ENCODE peak calls at places on chromosome X, in six cellular contexts. K is occipital lobe; N is IMR-90; W is GM04504; J is ACHN; H is CD4-positive, alpha-beta T cell. C is an unnamed sample.

GRCh38 chrX:148691456-148691855 is 191.0 kb downstream of the AFF2 start:
- DNase-seq in J (no peak), W (no peak), K (no peak), N (no peak), H (no peak), C (no peak)

GRCh38 chrX:19064175-19064574 is 58.1 kb downstream of the ADGRG2 start:
- DNase-seq in J (no peak), N (peak; percentile 69), W (no peak), K (no peak), H (no peak), C (no peak)

GRCh38 chrX:34655496-34656258 is 1.4 kb downstream of the TMEM47 start:
- DNase-seq in N (no peak), K (no peak), H (no peak), J (peak; percentile 3), W (no peak), C (no peak)

GRCh38 chrX:133985164-133986007 is at the start of gene GPC3:
- DNase-seq in K (no peak), W (no peak), H (peak; percentile 13), N (peak; percentile 0), J (peak; percentile 17), C (no peak)

GRCh38 chrX:9207142-9207541 is 173.2 kb upstream of the FAM9B start:
- DNase-seq in J (peak; percentile 21), W (no peak), K (no peak), N (peak; percentile 17), H (no peak), C (no peak)

GRCh38 chrX:113059714-113060113 is 219.1 kb upstream of the AMOT start:
- DNase-seq in K (no peak), W (no peak), H (no peak), N (no peak), J (no peak), C (no peak)

GRCh38 chrX:17242470-17242869 is 132.5 kb upstream of the NHS start:
- DNase-seq in J (peak; percentile 20), N (peak; percentile 55), W (peak; percentile 21), K (no peak), H (peak; percentile 5), C (no peak)

GRCh38 chrX:12159799-12160198 is 21.5 kb downstream of the FRMPD4 start:
- DNase-seq in W (no peak), K (no peak), H (no peak), N (no peak), J (no peak), C (no peak)

GRCh38 chrX:155662297-155662696 is 49.5 kb upstream of the TMLHE start:
- DNase-seq in K (no peak), N (no peak), H (no peak), J (peak; percentile 3), W (no peak), C (no peak)

GRCh38 chrX:17377047-17377692 is 2.2 kb downstream of the NHS start:
- DNase-seq in H (no peak), J (peak; percentile 73), W (no peak), N (peak; percentile 61), K (peak; percentile 2), C (no peak)

GRCh38 chrX:54076903-54077302 is 32.6 kb upstream of the PHF8 start:
- DNase-seq in J (peak; percentile 2), H (no peak), W (peak; percentile 21), N (peak; percentile 60), K (no peak), C (no peak)

GRCh38 chrX:41022579-41022978 is 62.7 kb upstream of the USP9X start:
- DNase-seq in J (no peak), N (peak; percentile 38), K (no peak), W (no peak), H (no peak), C (no peak)

GRCh38 chrX:97740886-97741285 is 857.2 kb downstream of the RPA4 start:
- DNase-seq in J (no peak), H (no peak), W (no peak), N (no peak), K (no peak), C (no peak)

GRCh38 chrX:72041901-72042859 is 89.5 kb downstream of the RTL5 start:
- DNase-seq in J (no peak), W (no peak), K (no peak), N (peak; percentile 38), H (no peak), C (no peak)

GRCh38 chrX:120653000-120653399 is 23.1 kb upstream of the C1GALT1C1 start:
- DNase-seq in W (no peak), H (no peak), J (no peak), K (no peak), N (no peak), C (no peak)

GRCh38 chrX:13747836-13748235 is 13.3 kb downstream of the OFD1 start:
- DNase-seq in H (no peak), J (peak; percentile 44), K (no peak), N (peak; percentile 76), W (peak; percentile 43), C (no peak)

GRCh38 chrX:13649823-13650222 is 3.1 kb upstream of the TCEANC start:
- DNase-seq in J (no peak), H (no peak), W (no peak), N (peak; percentile 73), K (no peak), C (no peak)

GRCh38 chrX:52923781-52924241 is 26.7 kb downstream of the FAM156B start:
- DNase-seq in W (no peak), N (peak; percentile 69), K (no peak), J (peak; percentile 14), H (no peak), C (peak; percentile 51)

GRCh38 chrX:30865020-30865419 is 24.0 kb downstream of the TAB3 start:
- DNase-seq in W (no peak), K (no peak), H (no peak), N (no peak), J (peak; percentile 27), C (no peak)

GRCh38 chrX:17067534-17067933 is 121.1 kb downstream of the REPS2 start:
- DNase-seq in K (no peak), W (no peak), N (no peak), H (no peak), J (no peak), C (no peak)

GRCh38 chrX:39519213-39519544 is 578.6 kb downstream of the BCOR start:
- DNase-seq in N (no peak), J (no peak), H (no peak), W (no peak), K (peak; percentile 2), C (no peak)

GRCh38 chrX:65610040-65610439 is 57.4 kb upstream of the MSN start:
- DNase-seq in N (peak; percentile 11), J (no peak), K (no peak), W (no peak), H (no peak), C (no peak)

GRCh38 chrX:47170861-47171692 is 22.6 kb upstream of the UBA1 start:
- DNase-seq in W (no peak), J (no peak), H (no peak), K (no peak), N (no peak), C (no peak)

GRCh38 chrX:81301877-81302276 is 100.0 kb downstream of the SH3BGRL start:
- DNase-seq in K (no peak), J (no peak), H (no peak), N (peak; percentile 8), W (no peak), C (no peak)

GRCh38 chrX:134990475-134991473 is at the start of gene SMIM10:
- DNase-seq in J (no peak), K (peak; percentile 2), H (no peak), N (peak; percentile 79), W (peak; percentile 42), C (no peak)

GRCh38 chrX:97529801-97530200 is 646.1 kb downstream of the RPA4 start:
- DNase-seq in K (no peak), W (no peak), J (no peak), H (no peak), N (peak; percentile 54), C (no peak)

GRCh38 chrX:53357799-53358530 is 64.5 kb downstream of the SMC1A start:
- DNase-seq in N (peak; percentile 48), H (no peak), J (no peak), W (peak; percentile 5), K (no peak), C (no peak)